ENCODE peak calls at places on chromosomes 12 and 14, in four cellular contexts. W is GM23338, S is HCT116, M is GM23248. Q is an unnamed sample.

GRCh38 chr14:73788871-73789590 is 62.6 kb upstream of the PTGR2 start:
- DNase-seq in W (no peak), M (no peak), S (no peak), Q (no peak)

GRCh38 chr12:130948136-130948535 is 5.6 kb upstream of the ADGRD1 start:
- DNase-seq in W (peak; percentile 94), M (no peak), S (no peak), Q (peak; percentile 47)

GRCh38 chr14:69708586-69709169 is 58.3 kb upstream of the SRSF5 start:
- DNase-seq in M (peak; percentile 23), S (no peak), W (peak; percentile 74), Q (peak; percentile 83)

GRCh38 chr14:31270196-31270772 is 62.7 kb upstream of the HECTD1 start:
- DNase-seq in W (peak; percentile 65), S (no peak), M (peak; percentile 31), Q (peak; percentile 44)

GRCh38 chr12:64611430-64612286 is 1.4 kb downstream of the RASSF3 start:
- DNase-seq in S (no peak), W (no peak), M (peak; percentile 65), Q (peak; percentile 41)

GRCh38 chr14:77265561-77266335 is 5.3 kb downstream of the NGB start:
- DNase-seq in S (no peak), W (peak; percentile 30), M (no peak), Q (no peak)

GRCh38 chr14:80493620-80494019 is 282.3 kb upstream of the DIO2 start:
- DNase-seq in M (no peak), W (peak; percentile 11), S (no peak), Q (no peak)

GRCh38 chr12:68675098-68675842 is 11.5 kb upstream of the NUP107 start:
- DNase-seq in M (no peak), S (no peak), W (peak; percentile 43), Q (peak; percentile 30)

GRCh38 chr14:100819829-100820475 is 6.0 kb upstream of the MEG3 start:
- DNase-seq in M (no peak), W (no peak), S (no peak), Q (no peak)

GRCh38 chr14:48398675-48399282 is 723.4 kb upstream of the MDGA2 start:
- DNase-seq in M (peak; percentile 45), W (peak; percentile 88), S (peak; percentile 33), Q (peak; percentile 66)

GRCh38 chr14:99026471-99026870 is 245.5 kb downstream of the BCL11B start:
- DNase-seq in M (no peak), S (peak; percentile 94), W (no peak), Q (no peak)

GRCh38 chr14:57526942-57527341 is 33.3 kb upstream of the CCDC198 start:
- DNase-seq in M (no peak), S (no peak), W (peak; percentile 80), Q (peak; percentile 58)

GRCh38 chr14:74083161-74083560 is 1.1 kb downstream of the ALDH6A1 start:
- DNase-seq in S (no peak), M (peak; percentile 13), W (no peak), Q (peak; percentile 7)

GRCh38 chr12:55738113-55739024 is 4.6 kb upstream of the GDF11 start:
- DNase-seq in M (peak; percentile 78), W (peak; percentile 98), S (peak; percentile 82), Q (peak; percentile 95)

GRCh38 chr12:68838046-68838886 is 30.3 kb downstream of the MDM2 start:
- DNase-seq in W (no peak), M (no peak), S (no peak), Q (no peak)

GRCh38 chr14:32109676-32110075 is 32.6 kb downstream of the ARHGAP5 start:
- DNase-seq in S (no peak), M (peak; percentile 89), W (no peak), Q (no peak)

GRCh38 chr14:68766299-68767247 is 26.3 kb downstream of the ZFP36L1 start:
- DNase-seq in W (no peak), M (no peak), S (no peak), Q (no peak)

GRCh38 chr12:7042847-7043246 is 17.7 kb upstream of the C1S start:
- DNase-seq in W (peak; percentile 70), S (peak; percentile 56), M (peak; percentile 70), Q (peak; percentile 35)

GRCh38 chr14:38770245-38770644 is 332.8 kb downstream of the SEC23A start:
- DNase-seq in W (no peak), M (no peak), S (no peak), Q (no peak)

GRCh38 chr12:86349196-86349595 is 93.0 kb upstream of the MGAT4C start:
- DNase-seq in M (no peak), W (no peak), S (no peak), Q (no peak)

GRCh38 chr12:107448198-107448597 is 237.4 kb upstream of the PWP1 start:
- DNase-seq in W (peak; percentile 80), S (peak; percentile 3), M (peak; percentile 49), Q (peak; percentile 73)

GRCh38 chr12:534216-534615 is 74.5 kb downstream of the B4GALNT3 start:
- DNase-seq in S (no peak), W (no peak), M (no peak), Q (no peak)

GRCh38 chr14:101813171-101813759 is 51.8 kb downstream of the PPP2R5C start:
- DNase-seq in M (peak; percentile 9), W (no peak), S (no peak), Q (no peak)

GRCh38 chr12:105864916-105865315 is 273.8 kb downstream of the NUAK1 start:
- DNase-seq in M (no peak), S (no peak), W (no peak), Q (no peak)

GRCh38 chr14:60183724-60184596 is 18.8 kb upstream of the DHRS7 start:
- DNase-seq in S (peak; percentile 61), M (peak; percentile 81), W (peak; percentile 84), Q (peak; percentile 87)

GRCh38 chr14:29339491-29339890 is 572.9 kb downstream of the FOXG1 start:
- DNase-seq in M (peak; percentile 36), W (no peak), S (no peak), Q (no peak)

GRCh38 chr12:4769073-4769472 is 48.9 kb downstream of the GALNT8 start:
- DNase-seq in W (no peak), M (no peak), S (no peak), Q (no peak)

GRCh38 chr14:27205036-27205435 is 607.2 kb upstream of the NOVA1 start:
- DNase-seq in S (no peak), W (no peak), M (no peak), Q (no peak)

GRCh38 chr12:96766232-96766631 is 140.8 kb upstream of the NEDD1 start:
- DNase-seq in W (peak; percentile 55), M (peak; percentile 24), S (no peak), Q (peak; percentile 26)

GRCh38 chr12:75712223-75712622 is 200.8 kb upstream of the KRR1 start:
- DNase-seq in W (no peak), S (peak; percentile 95), M (no peak), Q (no peak)

GRCh38 chr12:57754411-57755193 is at the start of gene MARCHF9:
- DNase-seq in M (no peak), S (no peak), W (peak; percentile 84), Q (peak; percentile 82)

GRCh38 chr14:20560961-20561360 is at the start of gene RNASE9:
- DNase-seq in M (no peak), S (no peak), W (peak; percentile 36), Q (no peak)

GRCh38 chr12:15427913-15428312 is 105.6 kb downstream of the PTPRO start:
- DNase-seq in M (no peak), W (peak; percentile 35), S (no peak), Q (no peak)

GRCh38 chr14:104676694-104677505 is 12.5 kb upstream of the INF2 start:
- DNase-seq in W (peak; percentile 73), S (no peak), M (no peak), Q (peak; percentile 56)

GRCh38 chr12:108689314-108690190 is 41.8 kb downstream of the CORO1C start:
- DNase-seq in W (no peak), M (peak; percentile 54), S (peak; percentile 27), Q (no peak)

GRCh38 chr12:58803893-58804292 is 116.4 kb downstream of the LRIG3 start:
- DNase-seq in W (no peak), S (no peak), M (peak; percentile 85), Q (no peak)

GRCh38 chr12:111643428-111643826 is 42.3 kb downstream of the BRAP start:
- DNase-seq in M (no peak), W (no peak), S (no peak), Q (no peak)

GRCh38 chr14:72982146-72982708 is 44.7 kb downstream of the ZFYVE1 start:
- DNase-seq in M (no peak), S (no peak), W (no peak), Q (no peak)

GRCh38 chr12:54018608-54018984 is 9.6 kb upstream of the HOXC6 start:
- DNase-seq in M (peak; percentile 76), S (no peak), W (peak; percentile 70), Q (no peak)

GRCh38 chr14:24056800-24057184 is 5.0 kb downstream of the CARMIL3 start:
- DNase-seq in W (no peak), M (no peak), S (no peak), Q (no peak)

GRCh38 chr12:2374092-2374740 is 321.4 kb downstream of the CACNA1C start:
- DNase-seq in M (peak; percentile 47), S (no peak), W (no peak), Q (no peak)
- TF ChIP-seq EZH2phosphoT487 in M (no peak), S (no peak), W (no peak), Q (no peak)

DNA sequence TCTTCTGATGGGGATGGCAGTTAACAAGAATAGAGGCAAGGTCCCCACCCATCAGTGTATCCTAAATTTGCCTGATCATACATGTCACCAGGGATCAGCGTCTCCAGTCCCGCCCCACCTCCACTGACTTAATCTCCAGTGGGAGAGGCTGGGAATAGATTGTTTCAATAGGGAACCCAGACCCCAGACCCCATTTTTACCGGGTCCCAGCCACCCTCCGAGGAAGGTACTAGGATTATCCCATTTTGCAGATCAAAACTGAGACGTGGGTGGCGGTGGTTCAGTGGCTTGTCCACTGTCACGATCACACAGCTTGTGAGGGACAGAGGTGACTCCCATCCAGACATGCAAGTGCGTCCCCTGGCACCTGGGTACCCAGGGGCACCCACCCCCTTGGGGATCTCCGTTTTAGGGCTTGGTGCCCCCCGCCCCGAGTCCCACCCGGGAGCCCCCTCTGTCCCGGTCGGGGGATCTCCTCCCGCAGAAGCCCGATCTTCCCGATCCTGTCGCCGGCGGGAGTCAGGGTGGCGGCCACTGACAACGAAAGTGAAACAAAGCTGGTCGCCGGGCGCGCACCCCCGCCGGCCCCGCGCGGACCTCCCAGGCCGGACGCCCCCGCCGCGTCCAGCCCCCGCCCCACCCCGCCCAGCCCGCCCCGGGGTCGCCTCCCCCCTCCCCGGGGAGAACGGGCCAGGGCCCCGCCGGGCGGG is 523 bp downstream of the WSB2 start:
- DNase-seq in S (no peak), M (peak; percentile 66), W (peak; percentile 24), Q (peak; percentile 49)
- H2AFZ ChIP-seq in S (no peak overlapping the region), M (peak overlapping the region; percentile 39), W (no peak overlapping the region), Q (no peak overlapping the region)

DNA sequence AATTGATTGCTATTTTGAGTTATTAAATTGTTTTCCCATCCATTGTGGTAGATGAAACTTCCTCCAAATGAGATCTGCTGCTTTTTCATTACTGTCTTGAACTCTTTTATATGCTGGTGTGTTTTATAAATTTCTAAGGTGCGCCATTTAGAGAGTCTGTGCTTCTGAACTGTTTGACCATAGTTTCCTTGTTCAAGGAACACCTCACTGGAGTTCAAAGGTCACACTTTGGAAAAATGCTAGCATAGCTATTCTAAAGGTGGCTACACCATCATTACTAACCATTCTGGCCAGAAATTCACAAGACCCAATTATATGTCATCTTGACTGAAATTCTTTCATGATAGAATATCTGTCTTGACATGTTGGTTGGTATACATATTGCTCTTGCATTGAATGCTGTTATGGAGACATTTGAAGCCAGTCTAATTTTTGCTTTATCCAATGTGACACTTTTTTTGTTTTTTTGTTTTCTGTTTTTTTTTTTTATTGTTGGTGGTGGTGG is 269.5 kb downstream of the PAWR start:
- DNase-seq in W (no peak), M (no peak), S (no peak), Q (no peak)
- TF ChIP-seq EZH2phosphoT487 in W (no peak), M (no peak), S (no peak), Q (no peak)

GRCh38 chr12:89383235-89384049 is 31.1 kb upstream of the DUSP6 start:
- DNase-seq in W (no peak), S (no peak), M (peak; percentile 32), Q (peak; percentile 20)
- H2AFZ ChIP-seq in W (peak overlapping the region; percentile 0), S (no peak overlapping the region), M (peak overlapping the region; percentile 58), Q (no peak overlapping the region)

GRCh38 chr14:62894736-62895135 is 150.5 kb downstream of the KCNH5 start:
- DNase-seq in S (no peak), W (no peak), M (no peak), Q (no peak)
- TF ChIP-seq EZH2phosphoT487 in S (no peak), W (no peak), M (no peak), Q (no peak)